ENCODE peak calls at places on chromosome 7, in ten cellular contexts. C, Q, T, E, A, M, J, H, S and N are unnamed samples.

GRCh38 chr7:24820730-24821044 is 63.4 kb upstream of the GSDME start:
- DNase-seq in C (no peak), Q (no peak), T (peak), E (no peak), A (no peak), M (no peak), J (no peak), H (no peak), S (peak), N (no peak)

GRCh38 chr7:106384373-106384772 is 99.6 kb upstream of the NAMPT start:
- DNase-seq in C (no peak), Q (no peak), T (no peak), E (no peak), A (no peak), M (no peak), J (no peak), H (no peak), S (no peak), N (no peak)

GRCh38 chr7:41010967-41011366 is 691.9 kb downstream of the INHBA start:
- DNase-seq in C (no peak), Q (no peak), T (no peak), E (no peak), A (no peak), M (no peak), J (no peak), H (no peak), S (no peak), N (no peak)

GRCh38 chr7:53315986-53316385 is 280.6 kb downstream of the POM121L12 start:
- DNase-seq in C (no peak), Q (no peak), T (no peak), E (no peak), A (no peak), M (peak), J (no peak), H (no peak), S (no peak), N (no peak)

GRCh38 chr7:82173400-82174021 is 270.1 kb downstream of the CACNA2D1 start:
- DNase-seq in C (no peak), Q (no peak), T (no peak), E (no peak), A (no peak), M (no peak), J (no peak), H (no peak), S (no peak), N (no peak)

GRCh38 chr7:28483868-28484267 is 71.5 kb downstream of the CREB5 start:
- DNase-seq in C (no peak), Q (no peak), T (no peak), E (no peak), A (no peak), M (peak), J (no peak), H (no peak), S (no peak), N (no peak)

GRCh38 chr7:152006336-152006735 is 19.1 kb upstream of the GALNT11 start:
- DNase-seq in C (no peak), Q (no peak), T (no peak), E (no peak), A (no peak), M (no peak), J (no peak), H (no peak), S (no peak), N (no peak)

GRCh38 chr7:76086070-76086469 is 38.2 kb downstream of the MDH2 start:
- DNase-seq in C (no peak), Q (no peak), T (no peak), E (no peak), A (no peak), M (no peak), J (no peak), H (no peak), S (no peak), N (no peak)

GRCh38 chr7:95213809-95214492 is 110.4 kb downstream of the PON1 start:
- DNase-seq in C (no peak), Q (no peak), T (no peak), E (no peak), A (no peak), M (peak), J (peak), H (no peak), S (no peak), N (no peak)

GRCh38 chr7:4873071-4873944 is 10.2 kb downstream of the RADIL start:
- DNase-seq in C (no peak), Q (no peak), T (no peak), E (no peak), A (no peak), M (no peak), J (no peak), H (no peak), S (no peak), N (no peak)

GRCh38 chr7:131538071-131538790 is 18.2 kb downstream of the PODXL start:
- DNase-seq in C (no peak), Q (no peak), T (no peak), E (no peak), A (peak), M (peak), J (no peak), H (no peak), S (no peak), N (no peak)